ENCODE peak calls at places on chromosome 22, in nine cellular contexts. H, V, T, W, J, E, A, C and Y are unnamed samples.

GRCh38 chr22:21009638-21010425 is 5.1 kb upstream of the P2RX6 start:
- DNase-seq in H (no peak), T (no peak), W (peak; percentile 88), E (peak; percentile 30), J (no peak), C (peak; percentile 83), V (peak; percentile 66), A (no peak), Y (no peak)

GRCh38 chr22:42396621-42397331 is 35.4 kb downstream of the NFAM1 start:
- DNase-seq in C (peak; percentile 58), J (no peak), W (no peak), H (no peak), E (no peak), T (no peak), V (peak; percentile 10), A (no peak), Y (no peak)

GRCh38 chr22:44363214-44363979 is 50.6 kb upstream of the SHISAL1 start:
- DNase-seq in T (peak; percentile 59), V (no peak), W (no peak), C (no peak), H (peak; percentile 60), A (peak; percentile 91), E (peak; percentile 68), J (peak; percentile 93), Y (peak; percentile 48)

GRCh38 chr22:46131151-46131587 is 19.2 kb upstream of the PPARA start:
- DNase-seq in J (peak; percentile 12), E (no peak), W (no peak), T (no peak), H (no peak), C (peak; percentile 89), V (no peak), A (no peak), Y (no peak)

GRCh38 chr22:47328550-47329243 is 566.2 kb downstream of the TBC1D22A start:
- DNase-seq in E (no peak), J (no peak), V (no peak), C (no peak), H (peak; percentile 67), T (no peak), W (no peak), A (peak; percentile 58), Y (peak; percentile 81)

GRCh38 chr22:23772315-23773246 is at the start of gene MMP11:
- DNase-seq in W (peak; percentile 71), A (peak; percentile 77), C (peak; percentile 82), T (peak; percentile 76), V (peak; percentile 60), E (peak; percentile 81), J (peak; percentile 77), H (no peak), Y (peak; percentile 44)

GRCh38 chr22:46053563-46054090 is 76.7 kb upstream of the WNT7B start:
- DNase-seq in E (peak; percentile 89), T (peak; percentile 88), C (no peak), H (peak; percentile 69), V (peak; percentile 80), J (peak; percentile 85), A (peak; percentile 92), W (no peak), Y (peak; percentile 79)

GRCh38 chr22:43424865-43425630 is 13.2 kb downstream of the MPPED1 start:
- DNase-seq in H (no peak), E (no peak), A (peak; percentile 36), J (no peak), C (no peak), W (no peak), V (no peak), T (peak; percentile 5), Y (no peak)

GRCh38 chr22:45425101-45425500 is 11.6 kb downstream of the RIBC2 start:
- DNase-seq in T (no peak), A (peak; percentile 23), J (no peak), E (no peak), H (no peak), C (no peak), W (no peak), V (no peak), Y (no peak)

GRCh38 chr22:32752868-32753520 is 48.5 kb upstream of the TIMP3 start:
- DNase-seq in E (no peak), H (no peak), A (peak; percentile 76), C (no peak), V (no peak), J (peak; percentile 48), W (no peak), T (no peak), Y (no peak)

GRCh38 chr22:47307326-47307725 is 544.9 kb downstream of the TBC1D22A start:
- DNase-seq in E (no peak), C (no peak), W (no peak), V (no peak), H (no peak), A (no peak), T (no peak), J (no peak), Y (peak; percentile 6)

GRCh38 chr22:16959345-16959930 is 48.6 kb downstream of the GAB4 start:
- DNase-seq in C (no peak), T (no peak), J (no peak), W (no peak), E (no peak), A (no peak), H (no peak), V (no peak), Y (no peak)

GRCh38 chr22:49543876-49544275 is 283.8 kb downstream of the BRD1 start:
- DNase-seq in C (no peak), A (no peak), T (no peak), E (no peak), H (no peak), J (no peak), W (no peak), V (no peak), Y (no peak)

GRCh38 chr22:49546811-49547585 is 280.7 kb downstream of the BRD1 start:
- DNase-seq in A (no peak), H (no peak), V (no peak), J (no peak), W (no peak), E (no peak), C (no peak), T (no peak), Y (no peak)

GRCh38 chr22:49545606-49546005 is 282.1 kb downstream of the BRD1 start:
- DNase-seq in W (no peak), A (peak; percentile 34), E (no peak), V (no peak), H (no peak), J (no peak), T (no peak), C (no peak), Y (no peak)

GRCh38 chr22:49541451-49542230 is 286.0 kb downstream of the BRD1 start:
- DNase-seq in V (no peak), E (no peak), A (no peak), H (no peak), W (no peak), C (no peak), J (no peak), T (no peak), Y (no peak)

DNA sequence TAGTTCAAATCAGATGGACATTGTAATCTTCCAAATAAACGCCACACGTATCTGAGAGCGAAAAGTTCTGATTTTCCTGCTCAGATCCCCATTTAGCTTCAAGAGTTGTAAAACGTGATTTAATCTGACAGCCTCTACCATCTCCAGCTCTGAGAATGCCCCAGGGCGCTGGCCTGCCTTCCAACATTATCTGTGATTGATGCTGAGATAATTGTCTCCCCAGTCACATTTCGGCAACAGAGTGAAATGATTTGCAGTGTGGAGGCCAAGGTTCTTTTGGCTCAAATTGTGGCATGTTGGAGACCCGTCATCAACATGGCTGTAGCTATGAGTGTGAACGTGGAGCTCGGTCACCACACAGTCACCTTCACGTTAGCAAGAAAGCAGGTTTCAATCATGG is 283.4 kb downstream of the BRD1 start:
- DNase-seq in W (no peak), H (no peak), V (no peak), J (no peak), A (no peak), E (no peak), C (no peak), T (no peak), Y (no peak)
- H3K27ac ChIP-seq in W (no peak overlapping the region), H (no peak overlapping the region), V (no peak overlapping the region), J (no peak overlapping the region), A (no peak overlapping the region), E (no peak overlapping the region), C (no peak overlapping the region), T (no peak overlapping the region), Y (no peak overlapping the region)

GRCh38 chr22:25404556-25404922 is 159.9 kb upstream of the GRK3 start:
- DNase-seq in A (no peak), J (peak; percentile 48), T (no peak), W (no peak), C (peak; percentile 73), E (no peak), V (peak; percentile 10), H (no peak), Y (no peak)
- TF ChIP-seq CTCF in A (no peak), J (no peak), T (no peak), W (no peak), C (no peak), E (no peak), V (no peak), H (no peak), Y (no peak)

DNA sequence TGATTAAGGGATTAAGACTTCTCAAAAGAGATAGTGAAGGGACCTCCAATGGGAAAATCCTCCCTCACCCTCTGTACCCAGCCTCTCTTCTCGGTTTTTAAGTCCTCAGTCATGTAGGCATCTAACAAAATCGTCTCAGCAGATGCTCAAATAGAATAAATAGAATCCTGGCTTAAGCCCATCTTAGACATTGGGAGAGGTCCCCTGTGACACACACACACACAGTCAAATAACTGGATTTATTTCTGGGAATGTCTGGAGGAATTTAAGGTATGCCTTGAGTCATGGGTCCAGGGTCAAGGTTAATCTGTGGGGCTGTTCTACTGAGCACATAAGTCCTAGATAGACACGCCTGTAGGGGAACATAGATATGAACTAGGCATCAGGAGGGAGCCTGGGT is 478.2 kb downstream of the MIAT start:
- DNase-seq in J (no peak), E (no peak), W (peak; percentile 16), V (no peak), T (no peak), A (no peak), C (no peak), H (peak; percentile 47), Y (peak; percentile 76)
- H3K27ac ChIP-seq in J (no peak overlapping the region), E (no peak overlapping the region), W (no peak overlapping the region), V (no peak overlapping the region), T (no peak overlapping the region), A (no peak overlapping the region), C (no peak overlapping the region), H (peak overlapping the region; percentile 90), Y (no peak overlapping the region)

GRCh38 chr22:36333632-36334031 is 54.1 kb downstream of the MYH9 start:
- DNase-seq in J (no peak), W (no peak), C (no peak), E (no peak), T (no peak), H (no peak), V (peak; percentile 10), A (no peak), Y (no peak)

GRCh38 chr22:36335621-36336020 is 52.1 kb downstream of the MYH9 start:
- DNase-seq in W (no peak), A (no peak), J (no peak), T (no peak), E (no peak), C (no peak), V (no peak), H (no peak), Y (no peak)

GRCh38 chr22:36332623-36333331 is 55.0 kb downstream of the MYH9 start:
- DNase-seq in H (no peak), A (no peak), J (no peak), E (peak; percentile 77), V (peak; percentile 78), W (peak; percentile 67), T (no peak), C (no peak), Y (peak; percentile 82)

GRCh38 chr22:36334838-36335603 is 52.7 kb downstream of the MYH9 start:
- DNase-seq in J (peak; percentile 55), E (no peak), W (no peak), C (no peak), V (no peak), H (no peak), A (no peak), T (peak; percentile 73), Y (no peak)

GRCh38 chr22:36334081-36334831 is 53.5 kb downstream of the MYH9 start:
- DNase-seq in J (peak; percentile 52), E (peak; percentile 51), T (peak; percentile 57), H (no peak), V (no peak), W (no peak), C (peak; percentile 68), A (no peak), Y (no peak)
- TF ChIP-seq CTCF in J (peak; percentile 49), E (no peak), T (no peak), H (no peak), V (no peak), W (peak; percentile 2), C (peak; percentile 41), A (peak; percentile 3), Y (no peak)